ENCODE peak calls at places on chromosomes 2 and 18, in five cellular contexts. X, C, H, Z and Q are unnamed samples.

GRCh38 chr2:28436525-28437051 is 43.9 kb downstream of the FOSL2 start:
- DNase-seq in X (no peak), C (no peak), H (no peak), Z (no peak), Q (no peak)

GRCh38 chr2:205885492-205886099 is 200.4 kb downstream of the INO80D start:
- DNase-seq in X (peak; percentile 79), C (peak; percentile 76), H (peak; percentile 74), Z (peak; percentile 95), Q (peak; percentile 99)

GRCh38 chr2:144382848-144383247 is 137.1 kb downstream of the ZEB2 start:
- DNase-seq in X (no peak), C (no peak), H (peak; percentile 93), Z (no peak), Q (no peak)

GRCh38 chr2:43391877-43392214 is 165.4 kb upstream of the ZFP36L2 start:
- DNase-seq in X (no peak), C (no peak), H (no peak), Z (no peak), Q (no peak)

GRCh38 chr2:82839046-82839445 is 1620.0 kb downstream of the SUCLG1 start:
- DNase-seq in X (no peak), C (no peak), H (no peak), Z (no peak), Q (no peak)

GRCh38 chr18:67239826-67240225 is 276.7 kb downstream of the DSEL start:
- DNase-seq in X (no peak), C (no peak), H (no peak), Z (no peak), Q (no peak)

GRCh38 chr2:133841905-133842304 is 273.6 kb upstream of the NCKAP5 start:
- DNase-seq in X (no peak), C (no peak), H (no peak), Z (no peak), Q (no peak)

GRCh38 chr2:120391905-120392665 is 46.1 kb downstream of the INHBB start:
- DNase-seq in X (peak; percentile 24), C (peak; percentile 9), H (no peak), Z (peak; percentile 14), Q (peak; percentile 45)

GRCh38 chr2:170465241-170465640 is 249.9 kb upstream of the SP5 start:
- DNase-seq in X (no peak), C (no peak), H (no peak), Z (no peak), Q (no peak)

GRCh38 chr2:207044380-207044779 is 105.1 kb downstream of the CPO start:
- DNase-seq in X (no peak), C (no peak), H (no peak), Z (no peak), Q (no peak)

GRCh38 chr2:226159875-226160479 is 639.6 kb downstream of the IRS1 start:
- DNase-seq in X (no peak), C (no peak), H (no peak), Z (no peak), Q (no peak)

GRCh38 chr18:9429662-9429993 is 45.7 kb upstream of the RALBP1 start:
- DNase-seq in X (no peak), C (no peak), H (no peak), Z (no peak), Q (no peak)

GRCh38 chr2:59888015-59888414 is 665.4 kb downstream of the BCL11A start:
- DNase-seq in X (no peak), C (peak; percentile 22), H (no peak), Z (no peak), Q (no peak)

GRCh38 chr18:47331641-47332040 is 80.2 kb upstream of the SKOR2 start:
- DNase-seq in X (no peak), C (no peak), H (no peak), Z (no peak), Q (no peak)

GRCh38 chr18:36758001-36758400 is 70.8 kb downstream of the TPGS2 start:
- DNase-seq in X (no peak), C (no peak), H (no peak), Z (no peak), Q (no peak)

GRCh38 chr2:113252047-113252582 is 26.6 kb downstream of the PAX8 start:
- DNase-seq in X (no peak), C (no peak), H (no peak), Z (no peak), Q (no peak)

GRCh38 chr2:143259368-143259958 is 130.2 kb downstream of the ARHGAP15 start:
- DNase-seq in X (no peak), C (peak; percentile 56), H (peak; percentile 68), Z (peak; percentile 48), Q (no peak)

GRCh38 chr2:191638079-191638801 is 39.7 kb upstream of the NABP1 start:
- DNase-seq in X (no peak), C (no peak), H (peak; percentile 18), Z (no peak), Q (no peak)

GRCh38 chr2:48946444-48947048 is 191.0 kb upstream of the LHCGR start:
- DNase-seq in X (no peak), C (no peak), H (peak; percentile 54), Z (no peak), Q (peak; percentile 23)

GRCh38 chr18:69487488-69488394 is 87.1 kb downstream of the DOK6 start:
- DNase-seq in X (no peak), C (no peak), H (no peak), Z (no peak), Q (no peak)

GRCh38 chr2:78407960-78408794 is 617.3 kb upstream of the REG3G start:
- DNase-seq in X (no peak), C (no peak), H (no peak), Z (no peak), Q (no peak)

GRCh38 chr2:1571477-1572417 is 158.5 kb downstream of the TPO start:
- DNase-seq in X (no peak), C (no peak), H (no peak), Z (no peak), Q (no peak)

GRCh38 chr18:49160075-49160930 is 209.5 kb upstream of the SMAD7 start:
- DNase-seq in X (no peak), C (no peak), H (no peak), Z (no peak), Q (no peak)

GRCh38 chr2:72116081-72116533 is 31.6 kb downstream of the CYP26B1 start:
- DNase-seq in X (no peak), C (no peak), H (no peak), Z (no peak), Q (no peak)

GRCh38 chr2:133667085-133667484 is 98.8 kb upstream of the NCKAP5 start:
- DNase-seq in X (no peak), C (no peak), H (no peak), Z (no peak), Q (no peak)

GRCh38 chr2:190344275-190344827 is 962 bp downstream of the INPP1 start:
- DNase-seq in X (peak; percentile 70), C (no peak), H (peak; percentile 35), Z (no peak), Q (no peak)

GRCh38 chr18:39419315-39419714 is 1853.7 kb upstream of the CELF4 start:
- DNase-seq in X (no peak), C (no peak), H (no peak), Z (no peak), Q (no peak)

GRCh38 chr2:25286025-25286400 is 55.7 kb downstream of the DNMT3A start:
- DNase-seq in X (no peak), C (peak; percentile 56), H (peak; percentile 54), Z (no peak), Q (peak; percentile 60)

GRCh38 chr2:83017366-83018090 is 1441.6 kb downstream of the SUCLG1 start:
- DNase-seq in X (no peak), C (no peak), H (no peak), Z (no peak), Q (no peak)

GRCh38 chr18:62611395-62612241 is 88.8 kb downstream of the ZCCHC2 start:
- DNase-seq in X (peak; percentile 68), C (no peak), H (no peak), Z (peak; percentile 64), Q (no peak)

GRCh38 chr2:102141915-102142828 is at the start of gene IL1R1:
- DNase-seq in X (peak; percentile 46), C (peak; percentile 47), H (peak; percentile 21), Z (peak; percentile 89), Q (peak; percentile 81)

GRCh38 chr2:15672961-15673918 is 81.6 kb downstream of the DDX1 start:
- DNase-seq in X (no peak), C (no peak), H (no peak), Z (no peak), Q (no peak)
- H3K27ac ChIP-seq in X (no peak overlapping the region), C (no peak overlapping the region), H (no peak overlapping the region), Z (no peak overlapping the region), Q (no peak overlapping the region)

GRCh38 chr18:79068299-79068945 is 772 bp upstream of the ATP9B start:
- DNase-seq in X (no peak), C (no peak), H (peak; percentile 50), Z (no peak), Q (no peak)

GRCh38 chr18:79069792-79070151 is 578 bp downstream of the ATP9B start:
- DNase-seq in X (no peak), C (no peak), H (no peak), Z (no peak), Q (no peak)

GRCh38 chr18:79071037-79071960 is 2.1 kb downstream of the ATP9B start:
- DNase-seq in X (no peak), C (no peak), H (peak; percentile 59), Z (no peak), Q (no peak)

GRCh38 chr18:79068946-79069791 is at the start of gene ATP9B:
- DNase-seq in X (peak; percentile 99), C (peak; percentile 100), H (peak; percentile 99), Z (peak; percentile 100), Q (peak; percentile 97)

DNA sequence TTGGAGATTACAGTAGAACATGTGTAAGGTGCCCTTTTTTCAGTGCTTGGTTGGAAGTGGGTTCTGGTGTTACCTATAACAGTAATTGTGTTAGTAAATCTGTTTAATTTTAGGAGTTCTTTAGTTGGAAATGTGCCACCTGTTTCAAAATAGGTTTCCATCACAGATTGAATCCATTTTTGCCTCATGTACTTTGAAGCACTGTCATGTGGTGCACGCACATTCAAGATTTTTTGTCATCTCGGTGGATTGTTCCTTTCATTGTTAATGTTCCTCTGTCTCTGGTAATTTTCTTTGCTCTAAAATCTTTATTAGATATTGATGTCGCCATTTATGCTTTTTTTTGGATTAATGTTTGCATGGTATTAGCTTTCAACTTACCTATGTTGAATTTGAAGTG is 1.3 kb downstream of the ATP9B start:
- DNase-seq in X (no peak), C (no peak), H (no peak), Z (no peak), Q (no peak)
- H3K4me3 ChIP-seq in X (peak overlapping the region; percentile 99), C (peak overlapping the region; percentile 59), H (peak overlapping the region; percentile 70), Z (peak overlapping the region; percentile 100), Q (peak overlapping the region; percentile 100)

GRCh38 chr2:237294509-237294908 is 119.5 kb downstream of the COL6A3 start:
- DNase-seq in X (no peak), C (no peak), H (no peak), Z (no peak), Q (no peak)
- H3K27ac ChIP-seq in X (no peak overlapping the region), C (no peak overlapping the region), H (no peak overlapping the region), Z (peak overlapping the region; percentile 59), Q (no peak overlapping the region)

DNA sequence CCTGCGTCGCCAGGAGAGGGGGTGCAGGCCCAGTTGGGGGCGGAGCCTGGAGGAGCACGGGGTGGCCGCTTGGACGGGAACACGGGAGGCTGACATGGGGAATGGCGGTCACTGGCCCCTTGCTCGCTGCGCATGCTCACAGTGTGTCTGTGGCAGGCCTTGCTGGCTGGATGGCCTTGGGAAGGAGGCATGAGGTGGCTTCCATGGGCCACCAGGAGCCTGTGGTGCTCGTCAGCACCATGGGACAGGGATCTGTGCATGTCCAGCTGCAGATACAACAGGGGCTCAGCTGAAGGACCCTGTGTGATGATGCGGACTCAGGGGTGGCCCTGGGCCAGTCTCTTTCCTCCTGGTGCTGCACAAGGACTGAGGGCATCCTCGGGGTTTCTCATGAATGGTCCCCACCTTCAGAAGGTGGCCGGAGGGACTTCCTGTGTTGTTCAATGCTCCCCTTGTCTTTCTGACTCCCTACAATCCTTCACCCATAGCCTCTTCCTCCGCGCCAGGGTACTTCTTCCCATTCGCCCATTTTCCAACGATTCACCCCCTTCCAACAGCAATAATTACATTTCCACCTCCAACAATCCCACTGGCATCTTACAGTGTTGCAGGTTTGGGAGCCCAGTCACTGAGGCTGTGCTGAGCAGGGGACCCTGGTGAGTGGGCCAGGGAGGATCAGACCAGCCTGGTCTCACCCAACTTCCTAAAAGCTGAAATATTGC is 3.4 kb upstream of the SP140L start:
- DNase-seq in X (no peak), C (no peak), H (no peak), Z (no peak), Q (no peak)
- H3K4me3 ChIP-seq in X (no peak overlapping the region), C (no peak overlapping the region), H (no peak overlapping the region), Z (no peak overlapping the region), Q (no peak overlapping the region)